ENCODE peak calls at places on chromosome 20, in ten cellular contexts. J is activated CD8-positive, alpha-beta memory T cell treated with anti-CD3 and anti-CD28 coated beads for 48 hours; U is prostate gland; Z is HCEC 1CT; I is NCI-H2081; D is retina; A is fibroblast of villous mesenchyme; H is stomach; S is NCI-H1417 treated with DMSO at 0.1 percent for 48 hours; Y is SIG-M5. M is an unnamed sample.

GRCh38 chr20:17642404-17643269 is 39.4 kb downstream of the RRBP1 start:
- DNase-seq in D (no peak), U (no peak), I (no peak), Z (no peak), S (no peak), J (no peak), Y (no peak), H (no peak), A (no peak), M (no peak)

GRCh38 chr20:43379239-43379917 is 78.3 kb upstream of the SRSF6 start:
- DNase-seq in J (no peak), A (peak), Z (peak), Y (no peak), U (no peak), H (no peak), D (no peak), I (no peak), S (no peak), M (no peak)

GRCh38 chr20:46011631-46012482 is 3.1 kb downstream of the MMP9 start:
- DNase-seq in A (peak), S (no peak), H (peak), J (peak), I (peak), Z (peak), Y (no peak), U (no peak), D (peak), M (peak)

GRCh38 chr20:3678198-3678597 is 3.6 kb downstream of the ADAM33 start:
- DNase-seq in J (no peak), Z (no peak), S (no peak), H (no peak), Y (no peak), A (no peak), U (no peak), I (no peak), D (no peak), M (no peak)

GRCh38 chr20:45041464-45042337 is 59.2 kb downstream of the KCNS1 start:
- DNase-seq in H (no peak), Z (peak), S (no peak), J (no peak), D (no peak), A (peak), I (peak), Y (no peak), U (no peak), M (no peak)

GRCh38 chr20:3797226-3797545 is 1.1 kb downstream of the CDC25B start:
- DNase-seq in S (no peak), Z (no peak), A (no peak), I (no peak), D (no peak), J (no peak), H (no peak), U (no peak), Y (no peak), M (no peak)

GRCh38 chr20:63230800-63231268 is 4.9 kb upstream of the BIRC7 start:
- DNase-seq in I (no peak), Z (peak), Y (no peak), H (peak), U (peak), A (peak), J (no peak), S (no peak), D (peak), M (no peak)

GRCh38 chr20:37314099-37314498 is 24.6 kb downstream of the MANBAL start:
- DNase-seq in J (no peak), Z (no peak), U (no peak), A (no peak), Y (no peak), H (no peak), D (no peak), I (no peak), S (no peak), M (no peak)

GRCh38 chr20:44856442-44856841 is 29.1 kb upstream of the YWHAB start:
- DNase-seq in D (no peak), S (no peak), J (no peak), Y (no peak), U (no peak), Z (no peak), A (no peak), H (peak), I (no peak), M (no peak)

GRCh38 chr20:40913224-40913821 is 115.3 kb upstream of the TOP1 start:
- DNase-seq in A (no peak), J (no peak), Z (no peak), Y (no peak), S (no peak), H (no peak), I (no peak), D (no peak), U (no peak), M (no peak)

GRCh38 chr20:1933465-1933870 is 38.3 kb downstream of the SIRPA start:
- DNase-seq in J (no peak), Y (no peak), S (no peak), I (no peak), A (peak), H (no peak), U (no peak), D (peak), Z (peak), M (peak)

GRCh38 chr20:45835230-45836224 is 1.9 kb downstream of the SNX21 start:
- DNase-seq in Y (peak), H (no peak), U (no peak), Z (peak), J (no peak), A (peak), D (no peak), S (no peak), I (no peak), M (no peak)

GRCh38 chr20:46312945-46313861 is 4.9 kb upstream of the CDH22 start:
- DNase-seq in H (no peak), U (no peak), S (no peak), J (no peak), I (no peak), Y (no peak), Z (no peak), A (no peak), D (no peak), M (no peak)

GRCh38 chr20:54601831-54602515 is 126.6 kb downstream of the DOK5 start:
- DNase-seq in Y (no peak), D (no peak), I (no peak), H (no peak), J (no peak), Z (no peak), U (no peak), A (no peak), S (no peak), M (no peak)

GRCh38 chr20:37297066-37297736 is 7.7 kb downstream of the MANBAL start:
- DNase-seq in H (no peak), U (peak), Z (peak), Y (no peak), A (peak), I (no peak), D (no peak), S (no peak), J (no peak), M (no peak)

GRCh38 chr20:407953-408842 is at the start of gene RBCK1:
- DNase-seq in I (peak), H (peak), Z (peak), A (peak), U (peak), S (peak), Y (no peak), J (peak), D (peak), M (peak)

GRCh38 chr20:36544134-36545018 is 3.1 kb downstream of the MYL9 start:
- DNase-seq in A (peak), H (no peak), U (no peak), Y (no peak), Z (peak), S (no peak), I (no peak), J (no peak), D (no peak), M (peak)

GRCh38 chr20:5065489-5066383 is 54.0 kb downstream of the PCNA start:
- DNase-seq in H (peak), I (no peak), U (no peak), Y (no peak), J (no peak), S (no peak), Z (peak), A (peak), D (no peak), M (peak)

GRCh38 chr20:37984018-37984785 is 49.1 kb downstream of the TTI1 start:
- DNase-seq in Z (no peak), J (no peak), A (no peak), I (peak), H (peak), D (no peak), S (no peak), Y (no peak), U (no peak), M (no peak)

GRCh38 chr20:32017711-32018251 is 7.5 kb downstream of the CCM2L start:
- DNase-seq in Z (no peak), D (peak), Y (no peak), J (no peak), A (no peak), S (peak), I (peak), H (peak), U (peak), M (peak)

GRCh38 chr20:4192378-4193048 is 177.2 kb upstream of the RNF24 start:
- DNase-seq in U (no peak), D (no peak), I (no peak), H (no peak), A (no peak), J (no peak), Z (no peak), Y (no peak), S (no peak), M (no peak)

GRCh38 chr20:39849664-39850063 is 839.4 kb downstream of the MAFB start:
- DNase-seq in J (no peak), Z (no peak), S (no peak), A (peak), U (peak), H (peak), Y (no peak), D (peak), I (no peak), M (peak)

GRCh38 chr20:18615020-18615652 is 27.3 kb downstream of the DTD1 start:
- DNase-seq in J (no peak), H (no peak), S (no peak), D (no peak), U (no peak), I (no peak), Y (no peak), A (no peak), Z (no peak), M (no peak)

GRCh38 chr20:25280051-25280573 is 32.2 kb downstream of the PYGB start:
- DNase-seq in U (peak), D (no peak), S (no peak), Z (no peak), H (peak), I (peak), Y (no peak), A (no peak), J (no peak), M (no peak)

GRCh38 chr20:46562373-46563169 is 12.1 kb upstream of the OCSTAMP start:
- DNase-seq in H (peak), Z (peak), S (no peak), U (peak), A (peak), Y (peak), D (peak), J (peak), I (peak), M (peak)

GRCh38 chr20:19540401-19540800 is 217.7 kb upstream of the RIN2 start:
- DNase-seq in S (no peak), A (peak), U (no peak), Y (no peak), Z (no peak), J (peak), I (no peak), D (no peak), H (no peak), M (no peak)

GRCh38 chr20:58713801-58714339 is 21.3 kb downstream of the NPEPL1 start:
- DNase-seq in S (no peak), U (peak), Y (no peak), Z (no peak), H (peak), D (peak), I (no peak), J (no peak), A (no peak), M (peak)

GRCh38 chr20:43923917-43924316 is 9.3 kb downstream of the TOX2 start:
- DNase-seq in S (no peak), U (no peak), D (peak), Y (no peak), J (no peak), I (no peak), H (no peak), A (no peak), Z (no peak), M (no peak)

GRCh38 chr20:31860431-31861345 is 9.6 kb downstream of the DUSP15 start:
- DNase-seq in Z (peak), H (no peak), I (no peak), D (peak), J (no peak), A (peak), U (peak), S (no peak), Y (no peak), M (no peak)

GRCh38 chr20:38197217-38198008 is 32.3 kb upstream of the TGM2 start:
- DNase-seq in I (no peak), H (no peak), D (no peak), J (no peak), Z (no peak), S (no peak), A (no peak), U (no peak), Y (no peak), M (no peak)

GRCh38 chr20:33392016-33392415 is 9.3 kb downstream of the CDK5RAP1 start:
- DNase-seq in I (no peak), J (no peak), S (no peak), A (peak), Y (no peak), Z (no peak), U (no peak), H (no peak), D (no peak), M (no peak)

M was measured in lung.